ENCODE peak calls at places on chromosomes 3 and 15, in eight cellular contexts. C is astrocyte of the cerebellum, K is coronary artery, I is hepatocyte, Y is GM12864, B is cardiac fibroblast, T is foreskin fibroblast, R is lower leg skin. N is an unnamed sample.
A peak's percentile ranks its signal among the peaks of the same experiment; 100 is the strongest.

GRCh38 chr3:165339753-165340152 is 143.6 kb upstream of the SLITRK3 start:
- DNase-seq in C (peak; percentile 18), K (no peak), I (peak; percentile 19), Y (no peak), B (peak; percentile 9), T (no peak), R (no peak), N (no peak)

GRCh38 chr3:33041909-33042308 is 55.0 kb downstream of the GLB1 start:
- DNase-seq in C (no peak), K (no peak), I (no peak), Y (no peak), B (no peak), T (no peak), R (no peak), N (no peak)

GRCh38 chr3:126536126-126536525 is 12.2 kb downstream of the CHST13 start:
- DNase-seq in C (no peak), K (no peak), I (no peak), Y (no peak), B (no peak), T (no peak), R (no peak), N (no peak)

GRCh38 chr15:66955871-66956585 is 109.4 kb upstream of the SMAD3 start:
- DNase-seq in C (no peak), K (peak; percentile 46), I (no peak), Y (no peak), B (peak; percentile 76), T (no peak), R (no peak), N (no peak)

GRCh38 chr3:94114667-94115066 is 51.8 kb downstream of the NSUN3 start:
- DNase-seq in C (no peak), K (no peak), I (no peak), Y (no peak), B (no peak), T (peak; percentile 20), R (no peak), N (no peak)

GRCh38 chr3:120634539-120634938 is 38.4 kb downstream of the NDUFB4 start:
- DNase-seq in C (no peak), K (no peak), I (no peak), Y (no peak), B (no peak), T (no peak), R (no peak), N (no peak)

GRCh38 chr3:180142041-180142440 is 105.3 kb upstream of the PEX5L start:
- DNase-seq in C (no peak), K (no peak), I (no peak), Y (no peak), B (peak; percentile 1), T (no peak), R (no peak), N (no peak)

GRCh38 chr15:87682527-87682926 is 574.0 kb downstream of the NTRK3 start:
- DNase-seq in C (no peak), K (no peak), I (no peak), Y (no peak), B (no peak), T (no peak), R (no peak), N (no peak)

DNA sequence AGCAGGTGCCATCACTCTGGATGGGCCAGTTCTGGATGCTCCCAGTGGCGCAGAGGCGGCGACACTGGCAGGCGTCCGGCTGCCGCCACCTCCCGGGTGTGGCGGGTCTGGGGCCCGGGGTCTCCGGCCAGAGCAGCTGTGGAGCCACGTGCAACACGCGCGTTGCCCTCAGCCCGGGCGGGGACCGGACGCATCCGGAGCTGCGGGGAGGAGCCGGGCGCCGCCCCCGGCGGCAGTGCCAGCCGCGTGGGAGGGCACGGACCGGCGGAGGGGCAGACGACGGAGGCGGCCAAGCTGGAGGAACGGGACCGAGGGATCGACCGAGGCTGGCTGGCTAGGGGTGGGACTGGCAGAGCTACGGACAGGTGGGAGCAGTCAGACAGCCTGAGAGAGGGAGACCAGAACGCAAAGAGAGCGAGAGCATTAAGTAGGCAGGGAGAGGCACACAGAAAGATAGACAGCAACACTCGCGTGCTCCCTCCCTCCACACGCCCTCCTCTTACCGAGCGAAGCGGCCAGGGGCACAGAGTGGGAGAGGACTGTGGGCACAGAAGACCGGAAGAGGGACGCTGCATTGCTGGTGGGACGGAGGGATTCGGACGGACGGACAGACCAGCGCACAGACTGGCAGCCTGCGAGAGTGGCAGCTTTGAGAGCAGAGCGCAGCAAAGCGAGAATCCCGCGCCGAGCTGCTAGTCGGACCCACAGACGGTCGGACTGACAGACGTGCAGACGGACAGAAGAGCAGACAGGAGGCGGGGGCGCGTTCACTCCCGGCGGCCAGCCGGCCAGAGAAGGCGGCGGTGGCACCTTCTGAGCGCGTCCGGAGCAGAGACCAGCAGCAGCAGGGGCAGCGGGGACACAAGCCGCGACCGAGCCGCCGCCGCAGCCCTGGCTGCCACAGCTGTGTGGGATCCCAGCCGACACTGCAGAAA is at the start of gene ARPP21:
- DNase-seq in C (no peak), K (no peak), I (peak; percentile 31), Y (no peak), B (peak; percentile 26), T (peak; percentile 7), R (no peak), N (no peak)
- H3K4me3 ChIP-seq in C (peak within 1 kb of the TSS; percentile 53), K (peak within 1 kb of the TSS; percentile 68), I (peak within 1 kb of the TSS; percentile 24), Y (no peak within 1 kb of the TSS), B (peak within 1 kb of the TSS; percentile 54), T (peak within 1 kb of the TSS; percentile 13), R (no peak within 1 kb of the TSS), N (peak within 1 kb of the TSS; percentile 34)

GRCh38 chr15:31203999-31204398 is 102.5 kb upstream of the TRPM1 start:
- DNase-seq in C (no peak), K (no peak), I (no peak), Y (no peak), B (no peak), T (no peak), R (no peak), N (no peak)

GRCh38 chr15:31202953-31203352 is 101.4 kb upstream of the TRPM1 start:
- DNase-seq in C (no peak), K (no peak), I (no peak), Y (no peak), B (no peak), T (no peak), R (no peak), N (no peak)

GRCh38 chr15:31197497-31198414 is 96.2 kb upstream of the TRPM1 start:
- DNase-seq in C (no peak), K (no peak), I (peak; percentile 54), Y (no peak), B (peak; percentile 34), T (no peak), R (no peak), N (no peak)

GRCh38 chr15:31206386-31207174 is 105.1 kb upstream of the TRPM1 start:
- DNase-seq in C (no peak), K (no peak), I (no peak), Y (no peak), B (peak; percentile 18), T (no peak), R (no peak), N (no peak)

DNA sequence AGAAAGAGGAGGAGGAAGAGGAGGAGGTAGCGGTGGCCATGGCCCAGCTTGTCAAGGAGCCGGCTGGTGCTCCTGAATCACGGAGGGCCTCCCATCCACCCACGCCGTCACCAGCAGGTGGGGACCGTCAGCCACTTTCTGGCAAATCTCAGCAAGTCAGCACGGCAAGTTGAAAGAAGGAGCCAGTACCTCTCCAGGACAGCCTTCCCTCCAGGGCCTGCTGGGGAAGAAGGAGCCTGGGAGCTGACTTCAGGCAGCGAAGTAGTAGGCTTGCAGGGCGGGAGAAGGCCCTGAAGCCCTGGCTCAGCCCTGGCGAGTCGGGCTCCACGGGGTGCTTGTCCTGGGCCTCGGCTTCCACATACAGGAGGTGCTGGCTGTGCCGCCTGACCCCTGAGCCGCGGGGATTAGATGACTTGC is 99.2 kb upstream of the TRPM1 start:
- DNase-seq in C (peak; percentile 9), K (no peak), I (peak; percentile 86), Y (no peak), B (peak; percentile 61), T (no peak), R (peak; percentile 62), N (no peak)
- TF ChIP-seq CTCF in C (peak; percentile 45), K (no peak), I (peak; percentile 72), Y (peak; percentile 67), B (peak; percentile 57), T (peak; percentile 40), R (no peak), N (peak; percentile 57)

GRCh38 chr3:112500621-112501020 is 1.3 kb upstream of the BTLA start:
- DNase-seq in C (no peak), K (no peak), I (no peak), Y (no peak), B (no peak), T (no peak), R (no peak), N (no peak)

GRCh38 chr3:112499328-112499727 is at the start of gene BTLA:
- DNase-seq in C (no peak), K (no peak), I (no peak), Y (peak; percentile 82), B (no peak), T (no peak), R (no peak), N (no peak)

GRCh38 chr3:112497897-112498548 is 1.2 kb downstream of the BTLA start:
- DNase-seq in C (no peak), K (no peak), I (no peak), Y (no peak), B (no peak), T (no peak), R (no peak), N (no peak)

GRCh38 chr3:112496368-112497067 is 2.8 kb downstream of the BTLA start:
- DNase-seq in C (no peak), K (no peak), I (no peak), Y (no peak), B (no peak), T (no peak), R (no peak), N (no peak)

GRCh38 chr3:112498916-112499315 is 356 bp downstream of the BTLA start:
- DNase-seq in C (no peak), K (no peak), I (no peak), Y (no peak), B (no peak), T (no peak), R (no peak), N (no peak)
- H3K4me3 ChIP-seq in C (no peak overlapping the region), K (no peak overlapping the region), I (no peak overlapping the region), Y (peak overlapping the region; percentile 91), B (no peak overlapping the region), T (no peak overlapping the region), R (no peak overlapping the region), N (no peak overlapping the region)

GRCh38 chr15:57610130-57610529 is 18.4 kb downstream of the MYZAP start:
- DNase-seq in C (peak; percentile 24), K (peak; percentile 59), I (peak; percentile 89), Y (no peak), B (peak; percentile 84), T (peak; percentile 64), R (no peak), N (no peak)

GRCh38 chr15:57611119-57611518 is 19.4 kb downstream of the MYZAP start:
- DNase-seq in C (no peak), K (no peak), I (peak; percentile 81), Y (no peak), B (no peak), T (no peak), R (no peak), N (no peak)

GRCh38 chr15:57606816-57607215 is 15.1 kb downstream of the MYZAP start:
- DNase-seq in C (no peak), K (no peak), I (no peak), Y (no peak), B (no peak), T (no peak), R (no peak), N (no peak)

GRCh38 chr15:57607570-57608000 is 15.9 kb downstream of the MYZAP start:
- DNase-seq in C (no peak), K (peak; percentile 71), I (peak; percentile 85), Y (no peak), B (peak; percentile 85), T (peak; percentile 38), R (no peak), N (no peak)

DNA sequence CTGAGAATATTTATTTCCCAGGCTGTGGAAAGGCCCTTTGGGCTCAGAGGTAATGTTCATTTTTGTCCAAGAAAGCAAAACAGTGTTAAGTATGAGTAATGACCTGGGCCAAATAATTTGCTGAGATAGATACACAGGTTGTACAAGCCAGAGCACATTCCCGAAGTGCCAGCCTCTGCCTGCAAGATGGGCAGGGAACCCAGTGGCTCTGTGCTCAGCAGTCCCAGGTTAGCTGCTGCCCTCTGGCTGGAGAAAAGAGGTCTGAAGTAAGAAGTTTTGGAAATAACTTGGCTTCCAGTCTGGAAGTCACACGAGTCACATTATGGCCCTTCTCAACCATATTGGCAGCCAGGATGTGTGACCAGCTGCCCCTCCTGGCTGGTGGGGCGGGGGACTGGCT is 20.2 kb downstream of the MYZAP start:
- DNase-seq in C (no peak), K (no peak), I (peak; percentile 65), Y (no peak), B (peak; percentile 51), T (peak; percentile 11), R (peak; percentile 61), N (no peak)
- TF ChIP-seq CTCF in C (peak; percentile 22), K (no peak), I (peak; percentile 45), Y (no peak), B (peak; percentile 42), T (peak; percentile 30), R (no peak), N (no peak)

N was measured in AG04449.